ENCODE peak calls at places on chromosomes 5 and 9, in nine cellular contexts. C, G, L, S, B, X, Z, K and V are unnamed samples.
A peak's percentile ranks its signal among the peaks of the same experiment; 100 is the strongest.

GRCh38 chr5:68432682-68433081 is 217.1 kb downstream of the PIK3R1 start:
- DNase-seq in C (no peak), G (no peak), L (no peak), S (no peak), B (no peak), X (no peak), Z (no peak), K (no peak), V (no peak)

GRCh38 chr5:74422671-74423070 is 217.9 kb downstream of the ENC1 start:
- DNase-seq in C (no peak), G (no peak), L (no peak), S (no peak), B (no peak), X (no peak), Z (no peak), K (no peak), V (no peak)

GRCh38 chr9:88661759-88662158 is 126.8 kb downstream of the NXNL2 start:
- DNase-seq in C (no peak), G (no peak), L (no peak), S (no peak), B (peak; percentile 39), X (no peak), Z (no peak), K (no peak), V (no peak)

GRCh38 chr9:34993502-34994428 is 4.2 kb downstream of the DNAJB5 start:
- DNase-seq in C (no peak), G (peak; percentile 86), L (peak; percentile 66), S (peak; percentile 92), B (no peak), X (peak; percentile 76), Z (no peak), K (peak; percentile 79), V (peak; percentile 92)

GRCh38 chr9:105413486-105414068 is 34.3 kb upstream of the FSD1L start:
- DNase-seq in C (no peak), G (no peak), L (no peak), S (no peak), B (peak; percentile 28), X (peak; percentile 77), Z (no peak), K (peak; percentile 21), V (no peak)

GRCh38 chr9:128927731-128928411 is 7.1 kb downstream of the PHYHD1 start:
- DNase-seq in C (peak; percentile 55), G (peak; percentile 46), L (peak; percentile 55), S (no peak), B (peak; percentile 27), X (peak; percentile 77), Z (peak; percentile 70), K (peak; percentile 72), V (no peak)

GRCh38 chr9:976805-977360 is 428 bp downstream of the DMRT3 start:
- DNase-seq in C (no peak), G (no peak), L (no peak), S (no peak), B (no peak), X (peak; percentile 49), Z (no peak), K (no peak), V (no peak)

GRCh38 chr5:74127377-74128338 is 501.7 kb downstream of the ARHGEF28 start:
- DNase-seq in C (no peak), G (no peak), L (no peak), S (no peak), B (peak; percentile 12), X (peak; percentile 20), Z (no peak), K (peak; percentile 37), V (no peak)

GRCh38 chr5:178430187-178431062 is 159.8 kb downstream of the COL23A1 start:
- DNase-seq in C (peak; percentile 26), G (no peak), L (no peak), S (peak; percentile 13), B (no peak), X (no peak), Z (no peak), K (no peak), V (no peak)

GRCh38 chr5:134576386-134577021 is 51.0 kb downstream of the JADE2 start:
- DNase-seq in C (no peak), G (no peak), L (peak; percentile 73), S (peak; percentile 38), B (no peak), X (no peak), Z (no peak), K (no peak), V (no peak)

GRCh38 chr9:109600142-109600541 is 102.0 kb upstream of the PTPN3 start:
- DNase-seq in C (no peak), G (no peak), L (no peak), S (no peak), B (peak; percentile 91), X (no peak), Z (no peak), K (no peak), V (no peak)

GRCh38 chr5:16712600-16712999 is 95.8 kb upstream of the RETREG1 start:
- DNase-seq in C (no peak), G (no peak), L (no peak), S (no peak), B (no peak), X (no peak), Z (no peak), K (no peak), V (no peak)

GRCh38 chr9:117075636-117076035 is 339.2 kb downstream of the ASTN2 start:
- DNase-seq in C (no peak), G (no peak), L (no peak), S (no peak), B (no peak), X (no peak), Z (no peak), K (no peak), V (no peak)

GRCh38 chr5:94017579-94017978 is 276.2 kb upstream of the POU5F2 start:
- DNase-seq in C (no peak), G (no peak), L (no peak), S (no peak), B (peak; percentile 78), X (no peak), Z (no peak), K (no peak), V (no peak)

GRCh38 chr5:180872419-180872818 is 11.3 kb upstream of the ZFP62 start:
- DNase-seq in C (no peak), G (no peak), L (no peak), S (no peak), B (no peak), X (no peak), Z (no peak), K (no peak), V (no peak)

GRCh38 chr9:114487607-114488300 is 17.5 kb downstream of the WHRN start:
- DNase-seq in C (peak; percentile 70), G (no peak), L (peak; percentile 73), S (peak; percentile 58), B (peak; percentile 63), X (peak; percentile 84), Z (peak; percentile 77), K (peak; percentile 68), V (peak; percentile 80)

GRCh38 chr5:1793301-1793740 is 6.3 kb downstream of the MRPL36 start:
- DNase-seq in C (no peak), G (no peak), L (no peak), S (peak; percentile 30), B (peak; percentile 52), X (no peak), Z (peak; percentile 23), K (no peak), V (peak; percentile 14)

GRCh38 chr9:75130621-75131020 is 42.3 kb downstream of the OSTF1 start:
- DNase-seq in C (no peak), G (no peak), L (no peak), S (no peak), B (no peak), X (no peak), Z (no peak), K (no peak), V (no peak)

DNA sequence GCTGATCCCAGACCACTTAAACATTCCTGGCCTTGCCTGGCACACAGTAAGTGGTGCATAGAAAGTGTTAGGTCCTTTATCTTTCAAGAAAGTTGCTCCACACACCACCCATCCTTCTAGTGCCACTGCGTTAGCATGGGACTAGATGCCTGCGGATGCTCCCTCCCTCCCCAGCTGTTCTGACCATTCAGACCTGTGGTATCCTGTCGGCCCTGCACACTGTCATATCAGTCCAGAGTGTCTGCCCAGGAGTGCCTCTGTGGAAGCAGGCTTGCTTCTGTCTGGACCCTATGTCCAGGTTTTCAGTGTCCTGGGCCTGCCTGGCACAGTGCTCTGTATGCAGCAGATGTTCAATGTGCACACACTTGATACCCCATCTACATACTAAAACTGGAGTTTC is 38.3 kb upstream of the SMU1 start:
- DNase-seq in C (no peak), G (no peak), L (no peak), S (no peak), B (no peak), X (no peak), Z (no peak), K (no peak), V (no peak)
- H3K36me3 ChIP-seq in C (peaks cover 19% of the 10 kb centered on the region), G (no peaks in the 10 kb centered on the region), L (peaks cover 33% of the 10 kb centered on the region), S (peaks cover 3% of the 10 kb centered on the region), B (peaks cover 16% of the 10 kb centered on the region), X (peaks cover 2% of the 10 kb centered on the region), Z (peaks cover 26% of the 10 kb centered on the region), K (no peaks in the 10 kb centered on the region), V (peaks cover 27% of the 10 kb centered on the region)

GRCh38 chr5:95399034-95399433 is 7.9 kb downstream of the FAM81B start:
- DNase-seq in C (no peak), G (no peak), L (no peak), S (no peak), B (no peak), X (no peak), Z (no peak), K (no peak), V (no peak)
- H3K36me3 ChIP-seq in C (no peaks in the 10 kb centered on the region), G (no peaks in the 10 kb centered on the region), L (no peaks in the 10 kb centered on the region), S (no peaks in the 10 kb centered on the region), B (no peaks in the 10 kb centered on the region), X (no peaks in the 10 kb centered on the region), Z (no peaks in the 10 kb centered on the region), K (no peaks in the 10 kb centered on the region), V (no peaks in the 10 kb centered on the region)

GRCh38 chr9:87642330-87643110 is 83.4 kb upstream of the CTSL start:
- DNase-seq in C (no peak), G (no peak), L (no peak), S (no peak), B (no peak), X (no peak), Z (peak; percentile 20), K (no peak), V (no peak)

GRCh38 chr9:87641067-87641466 is 84.9 kb upstream of the CTSL start:
- DNase-seq in C (no peak), G (no peak), L (no peak), S (no peak), B (no peak), X (no peak), Z (no peak), K (no peak), V (no peak)

GRCh38 chr9:87644659-87645058 is 81.3 kb upstream of the CTSL start:
- DNase-seq in C (no peak), G (no peak), L (no peak), S (no peak), B (no peak), X (no peak), Z (no peak), K (no peak), V (no peak)

GRCh38 chr9:87643778-87644570 is 81.9 kb upstream of the CTSL start:
- DNase-seq in C (no peak), G (no peak), L (no peak), S (no peak), B (no peak), X (no peak), Z (no peak), K (no peak), V (no peak)

GRCh38 chr9:87643111-87643650 is 82.7 kb upstream of the CTSL start:
- DNase-seq in C (no peak), G (no peak), L (no peak), S (no peak), B (no peak), X (no peak), Z (no peak), K (no peak), V (no peak)
- H3K36me3 ChIP-seq in C (no peaks in the 10 kb centered on the region), G (no peaks in the 10 kb centered on the region), L (peaks cover 26% of the 10 kb centered on the region), S (no peaks in the 10 kb centered on the region), B (no peaks in the 10 kb centered on the region), X (peaks cover 51% of the 10 kb centered on the region), Z (no peaks in the 10 kb centered on the region), K (no peaks in the 10 kb centered on the region), V (no peaks in the 10 kb centered on the region)

GRCh38 chr9:37163299-37163698 is 42.9 kb downstream of the ZCCHC7 start:
- DNase-seq in C (no peak), G (no peak), L (no peak), S (no peak), B (no peak), X (no peak), Z (peak; percentile 68), K (no peak), V (no peak)
- H3K36me3 ChIP-seq in C (peaks cover 7% of the 10 kb centered on the region), G (no peaks in the 10 kb centered on the region), L (no peaks in the 10 kb centered on the region), S (no peaks in the 10 kb centered on the region), B (peaks cover 2% of the 10 kb centered on the region), X (peaks cover 10% of the 10 kb centered on the region), Z (peaks cover 91% of the 10 kb centered on the region), K (peaks cover 19% of the 10 kb centered on the region), V (no peaks in the 10 kb centered on the region)